ENCODE peak calls at places on chromosome 16, in five cellular contexts. C, S, Z, K and L are unnamed samples.

GRCh38 chr16:24309222-24309905 is 53.2 kb downstream of the CACNG3 start:
- DNase-seq in C (no peak), S (peak; percentile 15), Z (no peak), K (peak; percentile 73), L (no peak)

GRCh38 chr16:4859190-4859899 is 12.1 kb downstream of the UBN1 start:
- DNase-seq in C (no peak), S (no peak), Z (no peak), K (no peak), L (no peak)

GRCh38 chr16:48384305-48384981 is 770 bp downstream of the SIAH1 start:
- DNase-seq in C (peak; percentile 85), S (peak; percentile 77), Z (peak; percentile 64), K (peak; percentile 35), L (peak; percentile 75)

GRCh38 chr16:35391328-35391727 is 1931.9 kb downstream of the TP53TG3F start:
- DNase-seq in C (peak; percentile 69), S (peak; percentile 39), Z (peak; percentile 47), K (peak; percentile 42), L (no peak)

GRCh38 chr16:73768786-73769203 is 527.8 kb upstream of the PSMD7 start:
- DNase-seq in C (no peak), S (peak; percentile 68), Z (no peak), K (no peak), L (no peak)

GRCh38 chr16:73062640-73063283 is 14.8 kb upstream of the ZFHX3 start:
- DNase-seq in C (peak; percentile 88), S (no peak), Z (peak; percentile 74), K (no peak), L (no peak)

GRCh38 chr16:88063201-88063773 is 112.1 kb downstream of the BANP start:
- DNase-seq in C (no peak), S (peak; percentile 80), Z (no peak), K (no peak), L (no peak)

GRCh38 chr16:51151951-51152663 is 1.0 kb upstream of the SALL1 start:
- DNase-seq in C (peak; percentile 97), S (peak; percentile 89), Z (peak; percentile 88), K (no peak), L (no peak)

GRCh38 chr16:19822534-19822933 is 62.1 kb downstream of the GPRC5B start:
- DNase-seq in C (no peak), S (peak; percentile 79), Z (no peak), K (no peak), L (no peak)

GRCh38 chr16:13093676-13094075 is 192.3 kb downstream of the SHISA9 start:
- DNase-seq in C (peak; percentile 69), S (no peak), Z (no peak), K (no peak), L (no peak)

GRCh38 chr16:31458073-31458834 is 1.0 kb upstream of the ARMC5 start:
- DNase-seq in C (peak; percentile 87), S (peak; percentile 49), Z (peak; percentile 52), K (peak; percentile 77), L (peak; percentile 62)

GRCh38 chr16:7509919-7510705 is 177.5 kb downstream of the RBFOX1 start:
- DNase-seq in C (no peak), S (no peak), Z (no peak), K (no peak), L (no peak)

DNA sequence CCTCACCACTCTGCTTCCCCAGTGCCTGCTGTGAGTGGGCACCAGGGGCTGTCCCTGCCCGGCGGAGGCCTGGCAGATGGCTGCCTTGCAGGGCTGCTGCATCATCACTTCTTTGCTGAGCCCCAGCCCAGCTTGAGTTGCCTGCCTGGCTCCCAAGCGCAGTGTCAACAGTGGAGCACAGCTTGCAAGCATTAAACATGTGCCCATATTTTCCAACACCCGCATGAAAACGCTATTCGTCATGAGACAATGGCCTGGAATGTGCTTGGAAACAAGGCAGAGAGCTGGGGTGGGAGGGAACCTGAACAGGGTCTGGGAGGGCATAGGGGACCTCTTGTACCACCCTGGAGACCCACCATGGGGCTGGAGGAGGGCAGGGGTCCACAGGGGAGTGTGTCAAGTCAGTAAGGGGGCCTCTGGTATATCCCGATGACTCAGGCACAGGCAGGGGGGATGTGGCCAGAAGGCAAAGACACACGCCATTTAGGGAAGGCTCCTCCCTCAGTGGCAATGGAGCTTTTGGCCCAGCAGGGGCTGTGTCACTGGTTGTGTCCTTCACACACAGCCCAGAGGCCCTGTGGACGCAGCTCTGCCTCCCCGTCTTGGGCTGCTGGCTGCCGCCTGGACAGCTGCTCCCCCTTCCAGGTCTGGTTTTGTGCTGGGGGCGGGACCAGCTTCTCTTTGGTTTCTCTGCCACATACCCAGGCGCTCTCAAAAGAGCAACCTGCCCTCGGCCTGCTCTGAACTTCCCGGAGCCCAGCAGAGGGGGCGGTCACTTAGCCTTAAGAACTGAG is 17.4 kb upstream of the MTSS2 start:
- DNase-seq in C (peak; percentile 86), S (peak; percentile 66), Z (peak; percentile 45), K (no peak), L (no peak)
- TF ChIP-seq CTCF in C (peak; percentile 55), S (peak; percentile 26), Z (no peak), K (no peak), L (no peak)

DNA sequence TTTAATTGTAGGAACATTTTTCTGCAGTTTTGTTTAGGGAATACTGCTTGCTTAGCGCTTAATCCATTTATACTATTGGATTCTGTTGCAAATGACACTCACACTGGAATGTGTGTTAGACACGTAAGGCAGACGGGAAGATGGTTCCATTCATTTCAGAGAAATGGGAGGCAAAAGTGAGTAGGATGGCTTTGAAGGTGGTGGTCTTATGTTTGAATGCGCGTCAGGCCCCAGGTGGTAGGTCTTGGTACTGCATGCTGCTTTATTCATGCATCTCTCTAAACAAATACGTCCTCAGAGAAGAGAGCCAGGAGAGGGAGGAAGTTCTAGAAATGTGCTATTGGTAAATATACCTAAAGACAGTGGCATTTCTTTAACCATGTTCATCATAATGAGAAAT is 997.6 kb upstream of the RBFOX1 start:
- DNase-seq in C (peak; percentile 86), S (no peak), Z (peak; percentile 16), K (peak; percentile 40), L (no peak)
- TF ChIP-seq CTCF in C (peak; percentile 83), S (peak; percentile 59), Z (peak; percentile 37), K (peak; percentile 50), L (peak; percentile 9)

DNA sequence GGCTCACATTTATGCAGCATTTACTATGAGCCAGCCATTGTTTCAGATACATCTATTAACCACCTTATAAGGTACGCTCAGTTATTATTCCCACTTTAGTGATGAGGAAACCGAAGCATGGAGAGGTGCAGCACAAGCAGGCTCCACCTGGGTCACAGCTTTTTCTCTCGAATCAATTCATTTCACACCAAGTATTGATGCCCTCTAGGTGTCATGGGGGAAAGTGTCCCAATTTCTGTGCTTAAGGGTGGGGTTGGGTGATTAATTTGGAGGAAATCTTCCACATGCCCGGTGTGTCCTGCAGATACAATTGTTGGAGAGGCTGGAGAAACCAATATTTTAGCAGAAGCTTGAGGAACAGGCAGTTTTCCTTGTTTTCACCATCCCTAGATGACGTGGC is 62.7 kb upstream of the DNAJA2 start:
- DNase-seq in C (no peak), S (no peak), Z (no peak), K (no peak), L (no peak)
- TF ChIP-seq CTCF in C (peak; percentile 25), S (no peak), Z (no peak), K (no peak), L (no peak)

GRCh38 chr16:65878347-65878746 is 488.1 kb upstream of the CDH5 start:
- DNase-seq in C (no peak), S (no peak), Z (no peak), K (no peak), L (no peak)
- TF ChIP-seq CTCF in C (no peak), S (no peak), Z (no peak), K (no peak), L (no peak)

GRCh38 chr16:77169650-77170236 is 21.2 kb upstream of the MON1B start:
- DNase-seq in C (peak; percentile 88), S (peak; percentile 44), Z (peak; percentile 70), K (peak; percentile 79), L (peak; percentile 41)
- TF ChIP-seq CTCF in C (peak; percentile 91), S (peak; percentile 78), Z (peak; percentile 65), K (peak; percentile 74), L (peak; percentile 55)

GRCh38 chr16:8849411-8850011 is 19.3 kb downstream of the CARHSP1 start:
- DNase-seq in C (no peak), S (peak; percentile 71), Z (no peak), K (no peak), L (no peak)
- TF ChIP-seq CTCF in C (no peak), S (no peak), Z (no peak), K (no peak), L (no peak)